ENCODE peak calls at places on chromosomes 1 and 21, in seven cellular contexts. A is K562, T is A549, O is HL-60, V is SK-N-SH, I is HCT116, J is GM23338. P is an unnamed sample.

GRCh38 chr1:22709891-22710687 is 550 bp upstream of the EPHB2 start:
- DNase-seq in J (peak), I (no peak), V (peak), O (peak), T (peak), A (no peak), P (no peak)

GRCh38 chr1:21340230-21340564 is 49.9 kb upstream of the ECE1 start:
- DNase-seq in O (no peak), J (no peak), A (no peak), T (no peak), I (no peak), V (no peak), P (no peak)

GRCh38 chr1:10897981-10898728 is 101.7 kb upstream of the CASZ1 start:
- DNase-seq in J (no peak), T (no peak), V (no peak), A (no peak), I (no peak), O (no peak), P (no peak)

GRCh38 chr1:41475859-41476567 is 8.5 kb downstream of the EDN2 start:
- DNase-seq in A (no peak), J (no peak), O (no peak), T (no peak), I (no peak), V (no peak), P (no peak)

GRCh38 chr1:176959461-176959860 is 205.1 kb downstream of the ASTN1 start:
- DNase-seq in A (no peak), V (no peak), I (no peak), T (no peak), O (no peak), J (peak), P (no peak)

GRCh38 chr21:29078884-29079765 is 5.7 kb upstream of the CCT8 start:
- DNase-seq in T (no peak), I (no peak), V (no peak), A (no peak), O (peak), J (no peak), P (no peak)

GRCh38 chr1:31762726-31763670 is 1.1 kb downstream of the ADGRB2 start:
- DNase-seq in V (peak), J (peak), I (no peak), T (peak), A (peak), O (peak), P (no peak)

GRCh38 chr1:110210604-110211502 is 739 bp downstream of the KCNC4 start:
- DNase-seq in J (peak), T (peak), A (peak), V (peak), I (no peak), O (peak), P (no peak)

GRCh38 chr1:177464682-177465081 is 293.9 kb downstream of the BRINP2 start:
- DNase-seq in A (no peak), V (no peak), O (no peak), J (no peak), I (no peak), T (no peak), P (no peak)

GRCh38 chr1:220326578-220326977 is 54.3 kb upstream of the RAB3GAP2 start:
- DNase-seq in V (no peak), I (no peak), O (no peak), T (no peak), J (peak), A (no peak), P (no peak)

GRCh38 chr1:170692866-170693575 is 29.1 kb downstream of the PRRX1 start:
- DNase-seq in T (no peak), I (no peak), V (no peak), O (no peak), A (no peak), J (no peak), P (no peak)

GRCh38 chr1:241592273-241592958 is 47.8 kb downstream of the CHML start:
- DNase-seq in I (peak), J (no peak), V (no peak), O (no peak), T (no peak), A (no peak), P (no peak)

GRCh38 chr1:158124999-158125398 is 55.7 kb upstream of the CD1D start:
- DNase-seq in T (peak), V (peak), I (peak), J (peak), A (peak), O (peak), P (peak)

GRCh38 chr1:161230762-161231161 is 4.9 kb downstream of the TOMM40L start:
- DNase-seq in V (no peak), T (no peak), J (no peak), O (no peak), I (no peak), A (no peak), P (no peak)

GRCh38 chr1:77655431-77655974 is 27.0 kb downstream of the ZZZ3 start:
- DNase-seq in T (peak), V (no peak), J (no peak), I (no peak), O (no peak), A (no peak), P (no peak)

GRCh38 chr1:109134423-109134822 is 20.5 kb downstream of the ELAPOR1 start:
- DNase-seq in J (no peak), I (no peak), A (peak), O (no peak), V (no peak), T (no peak), P (no peak)

GRCh38 chr21:46118305-46118870 is 20.5 kb downstream of the COL6A2 start:
- DNase-seq in O (no peak), T (no peak), V (peak), J (no peak), I (no peak), A (no peak), P (no peak)

GRCh38 chr21:37064841-37065240 is 8.0 kb downstream of the PIGP start:
- DNase-seq in J (no peak), A (no peak), I (no peak), O (no peak), T (no peak), V (no peak), P (no peak)

GRCh38 chr21:38669186-38669585 is 136.5 kb upstream of the ETS2 start:
- DNase-seq in V (peak), O (peak), I (no peak), T (peak), A (peak), J (peak), P (no peak)

GRCh38 chr1:70467531-70467930 is 56.5 kb downstream of the CTH start:
- DNase-seq in T (no peak), I (no peak), V (no peak), A (no peak), O (no peak), J (no peak), P (no peak)

GRCh38 chr1:50279622-50280320 is 143.5 kb downstream of the DMRTA2 start:
- DNase-seq in T (peak), J (peak), A (peak), O (no peak), I (no peak), V (no peak), P (no peak)

GRCh38 chr1:94463765-94464330 is 45.7 kb downstream of the ABCD3 start:
- DNase-seq in I (peak), A (peak), O (peak), V (peak), J (peak), T (peak), P (peak)

DNA sequence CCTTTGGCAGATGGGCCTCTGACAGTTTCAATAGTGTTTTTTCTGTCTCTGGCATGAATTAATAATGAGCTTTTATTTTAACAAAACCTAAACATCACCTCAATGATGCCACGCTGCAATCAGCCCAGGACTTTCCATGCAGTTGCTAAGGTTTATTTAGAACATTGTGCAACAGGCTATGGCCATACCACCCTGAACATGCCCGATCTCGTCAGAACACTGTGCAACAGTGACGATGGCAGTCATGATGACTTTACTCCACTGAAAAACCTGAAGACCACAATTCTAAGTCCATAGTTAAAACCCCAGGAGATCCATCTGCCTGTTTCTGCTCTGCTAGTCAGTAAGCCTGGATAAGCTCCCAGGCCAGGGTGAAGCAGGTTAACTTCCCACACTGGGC is 310.0 kb downstream of the PBX1 start:
- DNase-seq in T (no peak), V (no peak), J (no peak), O (no peak), I (no peak), A (no peak), P (no peak)
- TF ChIP-seq REST in T (no peak), V (no peak), J (no peak), O (no peak), I (no peak), A (no peak), P (no peak)

DNA sequence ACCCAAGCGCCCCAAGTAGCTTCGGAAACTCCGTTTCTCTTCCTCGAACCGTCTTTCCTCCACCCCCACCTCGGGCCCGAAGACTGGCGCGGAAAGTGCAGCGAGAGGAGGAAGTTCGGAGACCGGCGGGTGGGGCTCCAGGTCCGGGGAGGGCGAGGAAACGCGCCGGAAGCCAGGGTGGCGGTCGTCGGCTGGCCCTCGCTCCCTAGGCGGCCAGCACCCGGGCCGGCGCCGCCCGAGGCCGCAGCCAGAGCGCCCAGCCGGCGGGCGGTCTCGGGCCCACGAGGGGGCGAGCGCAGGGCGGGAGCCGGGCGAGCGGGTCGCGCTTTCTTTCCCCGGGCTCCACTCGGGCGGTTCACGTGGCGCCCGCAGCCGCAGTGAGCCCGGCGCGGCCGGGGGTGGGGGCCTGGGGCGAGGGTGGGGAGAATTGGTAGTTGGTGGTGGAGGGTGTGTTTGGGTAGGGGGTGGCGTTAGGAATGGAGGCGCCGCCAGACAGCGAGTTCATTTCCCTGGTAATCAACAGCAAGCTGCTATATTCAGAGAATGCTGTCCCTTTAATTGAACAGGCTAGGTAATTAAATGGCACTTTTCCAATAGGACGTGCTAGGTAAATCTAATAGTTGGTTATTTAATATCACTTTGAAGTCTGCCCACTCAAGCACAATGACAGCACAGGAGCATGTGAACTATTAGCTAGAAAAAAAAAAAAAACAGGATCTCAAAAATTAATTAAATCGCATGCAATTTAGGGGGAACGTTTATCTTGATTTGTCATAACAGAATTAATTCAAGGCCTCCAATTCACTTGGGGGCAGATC is 6.7 kb downstream of the LMO4 start:
- DNase-seq in I (no peak), J (peak), O (peak), T (no peak), A (peak), V (peak), P (no peak)
- TF ChIP-seq CTCF in I (no peak), J (no peak), O (no peak), T (peak), A (peak), V (peak), P (peak)

GRCh38 chr1:63523738-63524137 is 413 bp downstream of the EFCAB7 start:
- DNase-seq in I (no peak), O (no peak), V (peak), J (peak), T (no peak), A (peak), P (no peak)

GRCh38 chr1:63522891-63523728 is at the start of the genes EFCAB7 and ITGB3BP:
- DNase-seq in T (peak), A (peak), I (peak), O (peak), V (peak), J (peak), P (peak)

GRCh38 chr1:63524166-63524565 is 841 bp downstream of the EFCAB7 start:
- DNase-seq in A (no peak), V (peak), O (no peak), J (no peak), T (no peak), I (no peak), P (no peak)
- TF ChIP-seq REST in A (no peak), V (no peak), O (no peak), J (no peak), T (no peak), I (no peak), P (no peak)

DNA sequence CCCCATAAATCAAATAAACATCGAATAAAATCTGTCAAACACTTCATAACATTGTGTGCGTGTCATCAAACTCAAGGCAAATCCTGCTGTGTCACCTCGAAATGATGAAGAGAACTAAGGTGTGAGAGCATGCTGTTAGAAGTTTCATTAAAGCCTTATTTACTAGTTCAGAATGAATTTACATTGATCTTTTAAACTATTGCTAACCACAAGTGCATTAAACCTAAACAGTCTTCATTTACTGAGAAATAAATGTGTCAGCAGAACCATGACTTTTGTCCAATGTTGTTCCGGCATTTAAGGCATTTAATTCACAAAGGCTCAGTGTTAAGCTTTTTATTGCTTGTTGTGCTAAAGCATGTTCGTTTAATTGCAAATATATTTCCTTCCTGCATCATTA is 474.4 kb downstream of the SETD4 start:
- DNase-seq in I (peak), O (no peak), A (no peak), T (no peak), J (no peak), V (no peak), P (no peak)
- TF ChIP-seq CTCF in I (no peak), O (no peak), A (no peak), T (no peak), J (no peak), V (no peak), P (no peak)

GRCh38 chr1:12309783-12310742 is 80.2 kb downstream of the VPS13D start:
- DNase-seq in T (no peak), I (no peak), A (no peak), J (no peak), O (no peak), V (no peak), P (no peak)

GRCh38 chr1:12316331-12316730 is 86.5 kb downstream of the VPS13D start:
- DNase-seq in T (no peak), J (no peak), V (no peak), I (no peak), A (no peak), O (no peak), P (no peak)

GRCh38 chr1:12315126-12315525 is 85.3 kb downstream of the VPS13D start:
- DNase-seq in I (no peak), A (no peak), V (no peak), O (no peak), J (no peak), T (no peak), P (no peak)

GRCh38 chr1:12314328-12314903 is 84.6 kb downstream of the VPS13D start:
- DNase-seq in V (peak), I (no peak), A (no peak), J (no peak), O (no peak), T (peak), P (no peak)
- TF ChIP-seq REST in V (no peak), I (no peak), A (no peak), J (no peak), O (no peak), T (no peak), P (no peak)